ENCODE peak calls at places on chromosomes 1 and 21, in eight cellular contexts. B, A, Y, X, V, G, H and R are unnamed samples. For H3K4me1, the result is how much of the 10 kb centered on the place peaks cover.

GRCh38 chr1:36085126-36085525 is 1.2 kb downstream of the TEKT2 start:
- DNase-seq in Y (no peak), A (no peak), H (no peak), B (peak), V (no peak), X (no peak), G (no peak), R (no peak)

GRCh38 chr1:180948846-180949615 is 36.3 kb downstream of the KIAA1614 start:
- DNase-seq in H (no peak), X (no peak), A (no peak), G (no peak), V (no peak), B (no peak), Y (no peak), R (no peak)

GRCh38 chr1:66506393-66506687 is 27.6 kb upstream of the SGIP1 start:
- DNase-seq in V (no peak), X (no peak), H (no peak), Y (no peak), B (no peak), A (no peak), G (no peak), R (no peak)

GRCh38 chr1:204844326-204844725 is 26.3 kb upstream of the NFASC start:
- DNase-seq in H (no peak), V (no peak), X (no peak), G (no peak), A (no peak), Y (no peak), B (no peak), R (no peak)

GRCh38 chr1:174984952-174985351 is 14.8 kb upstream of the CACYBP start:
- DNase-seq in G (no peak), X (no peak), Y (no peak), B (no peak), A (no peak), V (no peak), H (no peak), R (no peak)

GRCh38 chr1:5812295-5812694 is 179.9 kb downstream of the NPHP4 start:
- DNase-seq in X (no peak), Y (no peak), B (no peak), G (no peak), V (no peak), H (no peak), A (no peak), R (no peak)

GRCh38 chr1:30171956-30172694 is 551.3 kb downstream of the MATN1 start:
- DNase-seq in H (no peak), X (no peak), Y (no peak), A (no peak), V (no peak), G (no peak), B (no peak), R (no peak)

GRCh38 chr1:94979126-94979525 is 52.2 kb upstream of the CNN3 start:
- DNase-seq in X (no peak), Y (no peak), H (no peak), B (no peak), A (no peak), G (no peak), V (no peak), R (no peak)

GRCh38 chr1:6348511-6349191 is 44.9 kb downstream of the ACOT7 start:
- DNase-seq in H (peak), X (no peak), Y (no peak), V (peak), A (peak), G (no peak), B (no peak), R (no peak)

GRCh38 chr1:194104247-194104844 is 917.9 kb upstream of the B3GALT2 start:
- DNase-seq in V (no peak), Y (no peak), A (no peak), H (no peak), X (no peak), B (no peak), G (no peak), R (no peak)

GRCh38 chr1:39268906-39269305 is 64.4 kb downstream of the MACF1 start:
- DNase-seq in B (no peak), H (no peak), V (peak), G (peak), A (no peak), Y (no peak), X (peak), R (no peak)

GRCh38 chr21:14070968-14071367 is 139.8 kb downstream of the LIPI start:
- DNase-seq in Y (no peak), V (no peak), H (no peak), G (no peak), X (peak), B (peak), A (no peak), R (no peak)

GRCh38 chr1:115838805-115839705 is 1.9 kb downstream of the NHLH2 start:
- DNase-seq in Y (no peak), B (no peak), G (peak), H (no peak), X (peak), A (no peak), V (no peak), R (no peak)

GRCh38 chr21:30480145-30480544 is at the start of gene KRTAP19-1:
- DNase-seq in Y (no peak), A (no peak), B (no peak), H (no peak), G (no peak), X (no peak), V (no peak), R (no peak)

GRCh38 chr1:15808955-15809354 is 1.5 kb upstream of the UQCRHL start:
- DNase-seq in G (no peak), H (no peak), X (no peak), B (no peak), V (no peak), A (no peak), Y (no peak), R (no peak)

GRCh38 chr1:181159451-181160151 is 71.1 kb downstream of the IER5 start:
- DNase-seq in X (no peak), A (peak), B (no peak), G (no peak), Y (no peak), H (no peak), V (peak), R (no peak)

GRCh38 chr1:65198095-65198494 is 50.1 kb downstream of the AK4 start:
- DNase-seq in B (no peak), A (no peak), V (no peak), G (no peak), Y (no peak), X (no peak), H (no peak), R (no peak)

GRCh38 chr1:54971317-54971791 is 9.1 kb upstream of the TMEM61 start:
- DNase-seq in B (no peak), Y (no peak), V (peak), A (no peak), G (no peak), H (peak), X (no peak), R (no peak)

GRCh38 chr1:211532086-211532439 is 40.1 kb upstream of the RD3 start:
- DNase-seq in G (no peak), V (no peak), X (no peak), Y (no peak), A (no peak), B (no peak), H (no peak), R (no peak)
- H3K4me3 ChIP-seq in G (no peak), V (no peak), X (no peak), Y (no peak), A (no peak), B (no peak), H (no peak), R (no peak)

DNA sequence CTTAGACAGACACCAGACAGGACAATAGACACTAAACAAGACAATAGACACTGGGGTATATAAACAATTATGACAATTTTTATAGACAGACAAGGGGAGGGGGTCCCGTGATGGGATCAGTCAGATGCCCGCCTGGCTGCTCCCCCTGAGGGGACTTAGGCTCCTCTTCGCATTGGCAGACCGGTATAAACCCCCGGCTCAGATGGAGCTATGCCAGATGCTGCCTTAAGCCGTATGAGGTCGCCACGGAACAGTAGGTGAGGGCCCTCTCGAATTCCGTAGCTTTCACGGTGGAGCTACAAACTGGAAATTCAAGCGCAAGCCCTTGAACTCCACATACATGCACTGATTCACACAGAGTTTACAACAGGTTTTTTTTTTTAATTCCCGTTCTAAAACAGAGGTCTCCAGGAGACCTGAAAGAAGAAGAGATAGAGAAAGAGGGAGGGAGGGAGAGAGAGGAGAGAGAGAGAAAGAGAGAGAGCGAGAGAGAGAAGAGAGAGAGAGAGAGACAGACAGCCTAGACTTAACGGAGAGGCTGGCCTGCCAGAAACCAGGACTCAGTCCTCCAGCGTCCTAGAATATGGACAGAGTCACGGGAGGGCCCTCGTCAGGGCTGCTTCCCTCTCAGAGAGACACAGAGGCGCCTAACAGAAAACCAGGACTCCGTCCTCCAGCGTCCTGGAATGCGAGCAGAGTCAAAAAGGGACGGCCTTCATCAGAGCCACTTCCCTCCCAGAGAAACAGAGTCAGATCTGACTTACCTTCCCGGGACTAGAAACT is 24.4 kb upstream of the TMEM54 start:
- DNase-seq in G (peak), V (no peak), B (no peak), A (no peak), H (no peak), X (peak), Y (no peak), R (no peak)
- H3K27ac ChIP-seq in G (no peak), V (no peak), B (no peak), A (no peak), H (no peak), X (no peak), Y (no peak), R (no peak)

GRCh38 chr1:86445919-86446318 is 21.9 kb downstream of the CLCA2 start:
- DNase-seq in H (no peak), B (no peak), X (no peak), V (no peak), G (no peak), Y (no peak), A (no peak), R (no peak)
- H3K4me1 ChIP-seq in H (under half), B (under half), X (under half), V (under half), G (under half), Y (under half), A (under half), R (under half)

DNA sequence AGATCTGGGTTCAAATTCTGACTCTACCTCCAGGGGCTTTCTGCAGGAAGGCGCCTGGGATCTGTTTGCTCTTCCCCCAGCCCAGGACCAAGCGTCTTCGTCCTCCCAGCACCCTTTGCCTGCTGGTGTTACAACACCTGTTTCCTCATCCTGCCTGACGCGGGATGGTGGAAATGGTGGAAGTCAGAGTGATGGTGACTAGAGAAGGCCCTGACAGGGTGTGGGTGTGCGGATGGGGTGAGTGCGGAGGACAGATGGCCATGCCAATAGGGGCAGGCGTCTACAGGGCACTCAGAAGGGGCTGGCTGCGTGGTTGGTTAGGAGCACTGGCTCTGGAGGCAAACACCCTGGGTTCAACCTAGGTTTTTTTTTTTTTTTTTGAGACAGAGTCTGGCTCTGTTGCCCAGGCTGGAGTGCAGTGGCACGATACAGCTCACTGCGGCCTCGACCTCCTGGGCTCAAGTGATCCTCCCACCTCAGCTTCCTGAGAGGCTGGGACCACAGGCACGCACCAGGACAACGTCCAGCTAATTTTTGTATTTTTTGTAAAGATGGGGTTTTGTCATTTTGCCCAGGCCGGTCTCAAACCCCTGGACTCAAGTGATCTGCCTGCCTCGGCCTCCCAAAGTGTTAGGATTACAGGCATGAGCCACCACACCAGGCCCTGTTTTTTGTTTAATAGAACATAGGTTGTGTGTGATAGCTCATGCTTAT is 1.5 kb downstream of the THEMIS2 start:
- DNase-seq in H (peak), A (no peak), V (no peak), Y (no peak), B (no peak), X (no peak), G (no peak), R (no peak)
- H3K4me3 ChIP-seq in H (no peak), A (peak), V (no peak), Y (no peak), B (peak), X (no peak), G (no peak), R (peak)

GRCh38 chr1:33971018-33971710 is 107.3 kb downstream of the HMGB4 start:
- DNase-seq in Y (no peak), G (no peak), B (no peak), H (peak), A (no peak), X (no peak), V (peak), R (no peak)
- H3K27ac ChIP-seq in Y (no peak), G (no peak), B (no peak), H (no peak), A (no peak), X (no peak), V (no peak), R (no peak)

GRCh38 chr1:61116421-61116820 is 34.1 kb downstream of the NFIA start:
- DNase-seq in G (peak), X (no peak), H (no peak), Y (no peak), A (no peak), V (no peak), B (no peak), R (no peak)

GRCh38 chr1:61115436-61115835 is 33.1 kb downstream of the NFIA start:
- DNase-seq in A (no peak), Y (no peak), X (no peak), G (no peak), B (no peak), H (no peak), V (no peak), R (no peak)

GRCh38 chr1:61114178-61114870 is 32.0 kb downstream of the NFIA start:
- DNase-seq in A (no peak), G (no peak), H (no peak), X (no peak), Y (no peak), B (no peak), V (no peak), R (no peak)

GRCh38 chr1:61119085-61119484 is 36.7 kb downstream of the NFIA start:
- DNase-seq in Y (no peak), X (no peak), B (no peak), V (no peak), A (no peak), G (no peak), H (no peak), R (no peak)

GRCh38 chr1:61117283-61117682 is 34.9 kb downstream of the NFIA start:
- DNase-seq in H (no peak), Y (no peak), G (no peak), X (no peak), V (no peak), A (no peak), B (no peak), R (no peak)
- H3K4me1 ChIP-seq in H (half or more), Y (under half), G (under half), X (under half), V (under half), A (under half), B (half or more), R (under half)

DNA sequence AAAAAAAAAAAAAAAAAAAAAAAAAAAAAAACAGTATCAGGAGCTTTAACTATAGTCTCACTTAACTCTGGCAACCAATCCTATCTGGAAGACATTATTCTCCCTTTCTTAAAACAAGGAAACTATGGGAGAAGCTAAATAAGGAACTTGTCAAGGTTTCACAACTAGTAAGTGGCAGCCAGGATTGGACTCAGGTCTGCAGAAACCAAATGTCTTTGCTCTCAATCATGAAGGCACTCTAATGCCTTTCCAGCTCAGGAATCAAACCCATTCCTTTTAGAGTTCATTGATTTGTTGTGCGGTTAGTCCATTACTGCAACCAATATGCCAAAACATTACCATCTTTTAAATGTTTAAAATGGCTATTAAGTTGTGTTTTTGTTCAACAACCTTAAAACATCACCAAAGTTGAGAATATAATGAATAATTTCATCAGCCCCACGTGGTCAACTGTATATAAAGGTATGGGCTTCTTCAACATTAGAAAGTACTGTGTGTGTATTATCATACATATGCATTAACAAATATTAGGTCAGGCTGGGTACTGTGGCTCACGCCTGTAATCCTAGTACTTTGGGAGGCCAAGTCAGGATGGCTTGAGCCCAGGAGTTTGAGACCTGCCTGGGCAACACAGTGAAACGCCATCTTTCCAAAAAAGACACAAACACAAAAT is 1.5 kb downstream of the EPRS1 start:
- DNase-seq in G (peak), A (no peak), Y (no peak), X (no peak), B (no peak), V (no peak), H (no peak), R (no peak)
- H3K4me3 ChIP-seq in G (no peak), A (peak), Y (no peak), X (no peak), B (peak), V (peak), H (no peak), R (peak)

GRCh38 chr1:19597463-19598309 is 46.4 kb upstream of the NBL1 start:
- DNase-seq in A (no peak), G (peak), V (peak), B (no peak), X (no peak), Y (no peak), H (no peak), R (no peak)

GRCh38 chr1:19606817-19607706 is 37.0 kb upstream of the NBL1 start:
- DNase-seq in X (no peak), G (no peak), B (no peak), A (peak), Y (no peak), V (peak), H (no peak), R (no peak)

GRCh38 chr1:19605884-19606442 is 38.1 kb upstream of the NBL1 start:
- DNase-seq in A (no peak), Y (no peak), B (no peak), X (no peak), V (peak), H (no peak), G (no peak), R (no peak)

GRCh38 chr1:19599810-19600209 is 44.3 kb upstream of the NBL1 start:
- DNase-seq in X (no peak), B (no peak), Y (no peak), G (no peak), V (no peak), H (no peak), A (no peak), R (no peak)

GRCh38 chr1:19602486-19602885 is 41.6 kb upstream of the NBL1 start:
- DNase-seq in H (no peak), B (no peak), Y (no peak), X (no peak), G (no peak), A (no peak), V (peak), R (no peak)
- H3K27ac ChIP-seq in H (no peak), B (no peak), Y (no peak), X (no peak), G (no peak), A (no peak), V (no peak), R (no peak)